ENCODE peak calls at places on chromosome 20, in nine cellular contexts. D, X, S, I, Z, G, M, B and R are unnamed samples.

GRCh38 chr20:4041748-4042411 is 26.5 kb upstream of the RNF24 start:
- DNase-seq in D (peak), X (peak), S (peak), I (no peak), Z (peak), G (peak), M (peak), B (peak), R (no peak)

GRCh38 chr20:6636209-6637159 is 131.0 kb upstream of the BMP2 start:
- DNase-seq in D (peak), X (no peak), S (peak), I (no peak), Z (peak), G (no peak), M (no peak), B (no peak), R (peak)

GRCh38 chr20:46963196-46963529 is 68.5 kb downstream of the EYA2 start:
- DNase-seq in D (no peak), X (no peak), S (no peak), I (no peak), Z (no peak), G (no peak), M (no peak), B (no peak), R (no peak)

GRCh38 chr20:58710481-58711265 is 18.1 kb downstream of the NPEPL1 start:
- DNase-seq in D (no peak), X (peak), S (no peak), I (no peak), Z (no peak), G (no peak), M (no peak), B (no peak), R (peak)

GRCh38 chr20:1890469-1891262 is 4.5 kb upstream of the SIRPA start:
- DNase-seq in D (no peak), X (no peak), S (no peak), I (no peak), Z (no peak), G (no peak), M (no peak), B (no peak), R (no peak)

GRCh38 chr20:55415567-55416142 is 589.7 kb downstream of the CBLN4 start:
- DNase-seq in D (no peak), X (no peak), S (peak), I (no peak), Z (peak), G (no peak), M (no peak), B (no peak), R (no peak)

GRCh38 chr20:8019998-8020247 is 362 bp upstream of the TMX4 start:
- DNase-seq in D (no peak), X (no peak), S (no peak), I (no peak), Z (no peak), G (no peak), M (no peak), B (no peak), R (peak)

GRCh38 chr20:50366270-50367103 is 143.7 kb upstream of the PTPN1 start:
- DNase-seq in D (no peak), X (peak), S (peak), I (no peak), Z (peak), G (no peak), M (no peak), B (peak), R (no peak)

GRCh38 chr20:60491261-60491660 is 533.0 kb downstream of the CDH26 start:
- DNase-seq in D (no peak), X (no peak), S (no peak), I (no peak), Z (no peak), G (no peak), M (no peak), B (no peak), R (no peak)

GRCh38 chr20:49281913-49282467 is 4.1 kb upstream of the ZNFX1 start:
- DNase-seq in D (no peak), X (no peak), S (no peak), I (no peak), Z (no peak), G (no peak), M (no peak), B (no peak), R (no peak)
- H3K4me3 ChIP-seq in D (peak), X (no peak), S (peak), I (peak), Z (no peak), G (peak), M (no peak), B (no peak), R (peak)

GRCh38 chr20:48538856-48539255 is 288.9 kb downstream of the PREX1 start:
- DNase-seq in D (no peak), X (no peak), S (no peak), I (no peak), Z (no peak), G (no peak), M (no peak), B (no peak), R (no peak)

GRCh38 chr20:48541581-48542071 is 286.2 kb downstream of the PREX1 start:
- DNase-seq in D (no peak), X (no peak), S (peak), I (peak), Z (no peak), G (no peak), M (no peak), B (no peak), R (peak)

GRCh38 chr20:48547682-48548081 is 280.1 kb downstream of the PREX1 start:
- DNase-seq in D (no peak), X (no peak), S (no peak), I (no peak), Z (no peak), G (no peak), M (no peak), B (no peak), R (no peak)

DNA sequence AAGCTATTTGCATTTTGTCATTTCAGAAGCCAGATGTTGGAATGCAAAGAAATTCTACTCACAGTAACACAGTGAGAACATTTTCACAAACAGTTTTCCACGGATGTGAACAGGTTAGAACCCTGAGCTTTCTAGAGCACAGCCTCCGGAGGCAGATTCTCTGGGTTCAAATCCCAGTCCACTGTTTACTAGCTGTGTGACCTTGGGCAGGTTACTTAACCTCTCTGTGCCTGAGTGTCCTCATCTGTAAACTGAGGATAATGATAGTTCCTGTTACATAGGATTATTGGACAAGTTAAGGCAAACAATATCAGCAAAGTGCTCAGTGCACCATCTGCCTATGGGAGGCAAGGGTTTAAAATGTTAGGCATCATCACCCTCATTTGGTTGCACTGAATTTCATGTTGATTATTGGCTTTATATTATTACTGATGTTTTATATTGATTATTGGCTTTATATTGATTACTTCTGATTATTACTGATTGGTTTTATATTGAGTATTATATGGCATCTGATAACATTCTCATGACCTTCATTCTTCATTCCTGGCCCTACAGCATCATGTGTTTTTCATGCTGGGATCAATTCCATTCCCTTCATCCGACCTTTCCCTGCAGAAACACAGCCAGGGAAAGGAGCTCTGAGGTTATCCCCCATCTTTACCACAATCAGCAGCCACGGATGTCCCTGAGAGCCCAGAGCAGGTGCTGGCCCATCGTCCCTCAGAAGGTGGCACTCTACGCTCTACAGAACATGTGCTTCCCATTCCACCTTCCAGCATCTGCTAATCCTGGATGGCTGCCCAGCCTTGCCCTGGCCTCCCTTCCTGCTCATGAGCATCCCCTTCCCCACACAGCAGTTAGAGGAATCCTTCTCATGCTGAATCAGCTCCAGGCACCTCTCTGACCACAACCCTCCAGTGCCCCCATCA is 283.1 kb downstream of the PREX1 start:
- DNase-seq in D (peak), X (no peak), S (no peak), I (no peak), Z (no peak), G (no peak), M (no peak), B (no peak), R (no peak)
- TF ChIP-seq CTCF in D (no peak), X (no peak), S (no peak), I (no peak), Z (no peak), G (no peak), M (no peak), B (no peak), R (no peak)

DNA sequence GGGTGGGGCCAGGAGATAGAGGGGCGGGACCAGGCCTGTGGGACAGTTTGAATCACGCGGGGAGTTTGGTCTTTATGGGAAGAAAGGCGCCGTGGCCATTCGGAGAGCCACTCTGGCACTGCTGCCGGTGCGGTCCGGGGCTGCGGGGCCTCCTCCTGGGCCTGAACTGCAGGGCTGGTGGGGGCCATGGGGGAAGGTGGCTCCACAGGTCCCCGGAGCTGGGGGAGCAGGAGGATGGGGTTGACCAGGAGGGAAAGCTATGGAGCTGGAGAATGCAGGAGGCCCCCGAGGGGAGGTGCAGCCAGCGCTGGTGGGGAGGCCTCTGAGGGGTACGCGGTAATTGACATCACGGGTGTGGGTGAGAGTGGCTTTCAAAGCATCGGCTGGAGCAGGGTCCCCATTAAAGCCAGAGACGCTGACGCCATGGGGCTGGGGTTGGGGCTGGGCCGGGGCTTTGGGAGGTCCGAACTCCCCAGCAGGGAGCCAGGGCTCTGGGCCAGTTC is 1.8 kb upstream of the BHLHE23 start:
- DNase-seq in D (no peak), X (no peak), S (no peak), I (no peak), Z (no peak), G (no peak), M (no peak), B (no peak), R (no peak)
- H3K4me3 ChIP-seq in D (no peak), X (no peak), S (no peak), I (peak), Z (no peak), G (peak), M (no peak), B (no peak), R (peak)

DNA sequence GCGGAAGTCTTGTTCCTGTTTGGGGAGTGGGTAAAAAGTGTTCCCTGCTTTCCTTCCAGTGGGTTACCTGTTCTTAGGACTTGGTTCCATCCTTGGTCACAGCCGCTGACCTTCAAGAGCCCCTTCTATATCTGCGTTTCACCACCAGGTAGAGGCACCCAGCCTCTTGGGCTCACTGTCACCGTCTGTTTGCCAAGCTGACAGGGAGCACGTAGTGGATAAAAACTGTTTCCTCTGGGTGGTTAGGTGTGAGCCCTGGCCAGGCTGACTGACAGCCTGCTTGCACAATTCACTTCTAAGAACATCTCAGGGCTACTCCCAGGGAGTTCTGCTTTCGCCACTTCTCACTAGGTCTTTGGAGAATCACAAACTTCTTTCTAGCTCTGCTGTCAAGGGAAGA is 1.8 kb upstream of the JPH2 start:
- DNase-seq in D (no peak), X (no peak), S (peak), I (no peak), Z (no peak), G (peak), M (no peak), B (no peak), R (no peak)
- TF ChIP-seq CTCF in D (no peak), X (no peak), S (no peak), I (no peak), Z (no peak), G (no peak), M (no peak), B (no peak), R (no peak)

DNA sequence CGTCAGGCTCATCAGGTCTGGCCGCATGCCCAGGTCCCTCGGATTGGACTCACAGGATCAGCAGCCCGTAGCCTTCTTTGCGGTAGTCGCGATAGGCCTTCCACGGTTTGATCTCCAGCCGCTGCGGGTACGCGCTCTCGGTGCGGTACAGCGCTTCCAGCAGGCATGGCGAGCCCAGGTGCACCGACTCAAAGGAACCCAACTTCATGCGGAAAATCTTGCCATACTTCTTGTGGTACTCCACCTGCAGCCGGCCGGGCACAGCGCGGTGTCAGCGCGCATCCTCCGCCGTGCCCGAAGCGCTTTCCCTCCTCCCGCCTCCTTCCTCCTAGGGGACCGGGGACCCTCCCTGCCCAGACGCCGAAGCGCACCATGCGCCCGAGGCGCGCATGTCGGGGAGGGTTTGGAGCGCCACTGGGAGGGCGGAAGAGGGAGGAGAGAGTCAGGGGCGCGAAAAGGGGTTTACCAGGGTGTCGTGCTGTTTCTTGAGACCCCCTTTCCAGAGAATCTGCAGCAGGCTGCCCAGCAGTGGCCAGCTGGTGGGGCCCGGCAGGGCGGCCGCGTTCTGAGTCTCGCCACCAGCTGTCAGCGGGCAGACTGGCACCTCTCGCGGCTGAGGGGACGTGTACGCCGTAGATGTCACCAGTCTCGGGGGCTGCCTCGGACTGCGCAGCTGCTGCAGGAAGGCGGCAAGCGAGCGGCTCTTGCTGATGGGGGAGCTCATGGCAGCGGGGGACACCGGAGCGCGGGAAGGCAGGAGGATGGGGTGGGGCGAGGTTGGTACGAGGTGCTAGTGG is 732 bp downstream of the CYP24A1 start:
- DNase-seq in D (no peak), X (peak), S (no peak), I (peak), Z (peak), G (no peak), M (peak), B (no peak), R (no peak)
- H3K4me3 ChIP-seq in D (peak), X (no peak), S (no peak), I (no peak), Z (no peak), G (peak), M (no peak), B (no peak), R (no peak)

GRCh38 chr20:48635791-48636267 is 192.0 kb downstream of the PREX1 start:
- DNase-seq in D (no peak), X (no peak), S (peak), I (peak), Z (peak), G (peak), M (peak), B (peak), R (peak)
- TF ChIP-seq CTCF in D (peak), X (peak), S (peak), I (peak), Z (peak), G (peak), M (peak), B (peak), R (peak)

GRCh38 chr20:32822189-32822588 is 2.4 kb downstream of the MAPRE1 start:
- DNase-seq in D (no peak), X (no peak), S (no peak), I (no peak), Z (no peak), G (no peak), M (no peak), B (no peak), R (no peak)

GRCh38 chr20:32820698-32821378 is 1.1 kb downstream of the MAPRE1 start:
- DNase-seq in D (no peak), X (no peak), S (no peak), I (no peak), Z (no peak), G (no peak), M (no peak), B (no peak), R (peak)

GRCh38 chr20:32820000-32820697 is 395 bp downstream of the MAPRE1 start:
- DNase-seq in D (no peak), X (peak), S (peak), I (peak), Z (peak), G (peak), M (peak), B (no peak), R (peak)

GRCh38 chr20:32823737-32824588 is 4.2 kb downstream of the MAPRE1 start:
- DNase-seq in D (no peak), X (no peak), S (peak), I (no peak), Z (peak), G (no peak), M (no peak), B (no peak), R (no peak)

DNA sequence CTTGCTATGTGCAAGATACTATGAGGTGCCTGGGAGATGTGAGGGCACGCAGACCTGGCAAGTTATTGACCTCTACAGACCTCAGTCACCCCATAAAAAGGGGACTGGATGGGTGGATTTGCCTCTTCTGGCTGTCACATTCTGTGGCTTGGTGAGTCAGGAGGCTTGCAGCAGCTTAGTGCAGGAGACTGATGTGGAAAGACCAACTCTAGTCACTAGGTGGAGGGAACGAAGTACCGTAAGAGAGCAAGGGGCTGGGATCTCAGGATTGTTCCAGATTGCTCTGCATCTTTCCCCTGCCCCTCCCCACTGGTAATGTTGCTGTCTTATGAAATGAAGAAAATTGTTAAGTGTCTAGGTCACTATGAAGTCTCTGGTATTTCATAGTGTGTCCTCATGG is 3.3 kb downstream of the MAPRE1 start:
- DNase-seq in D (peak), X (no peak), S (peak), I (no peak), Z (peak), G (no peak), M (no peak), B (no peak), R (no peak)
- H3K4me3 ChIP-seq in D (no peak), X (no peak), S (no peak), I (no peak), Z (no peak), G (no peak), M (no peak), B (no peak), R (no peak)

GRCh38 chr20:38340693-38341092 is 5.6 kb upstream of the LBP start:
- DNase-seq in D (no peak), X (no peak), S (no peak), I (no peak), Z (no peak), G (no peak), M (no peak), B (no peak), R (no peak)

GRCh38 chr20:38334016-38334415 is 12.3 kb upstream of the LBP start:
- DNase-seq in D (no peak), X (no peak), S (no peak), I (no peak), Z (no peak), G (no peak), M (no peak), B (no peak), R (no peak)

GRCh38 chr20:38338849-38339520 is 7.3 kb upstream of the LBP start:
- DNase-seq in D (no peak), X (no peak), S (peak), I (no peak), Z (peak), G (no peak), M (no peak), B (no peak), R (no peak)

GRCh38 chr20:38339993-38340392 is 6.3 kb upstream of the LBP start:
- DNase-seq in D (no peak), X (no peak), S (no peak), I (no peak), Z (no peak), G (no peak), M (no peak), B (no peak), R (no peak)

GRCh38 chr20:38337561-38338140 is 8.6 kb upstream of the LBP start:
- DNase-seq in D (no peak), X (no peak), S (no peak), I (no peak), Z (peak), G (no peak), M (no peak), B (peak), R (peak)
- TF ChIP-seq CTCF in D (peak), X (no peak), S (peak), I (peak), Z (peak), G (peak), M (no peak), B (peak), R (peak)

GRCh38 chr20:21322921-21323321 is 19.8 kb downstream of the XRN2 start:
- DNase-seq in D (no peak), X (no peak), S (peak), I (no peak), Z (peak), G (no peak), M (no peak), B (no peak), R (no peak)
- H3K4me3 ChIP-seq in D (no peak), X (no peak), S (no peak), I (no peak), Z (no peak), G (no peak), M (no peak), B (no peak), R (no peak)